ENCODE peak calls at places on chromosomes 2 and 18, in seven cellular contexts. L, Q, Y, T, E, P and X are unnamed samples.

GRCh38 chr2:11505652-11506610 is 27.9 kb upstream of the GREB1 start:
- DNase-seq in L (no peak), Q (no peak), Y (peak), T (no peak), E (no peak), P (peak), X (no peak)

GRCh38 chr2:73981081-73981968 is 3.4 kb upstream of the TET3 start:
- DNase-seq in L (no peak), Q (no peak), Y (peak), T (no peak), E (no peak), P (no peak), X (no peak)

GRCh38 chr2:237259201-237259600 is 154.8 kb downstream of the COL6A3 start:
- DNase-seq in L (no peak), Q (peak), Y (no peak), T (no peak), E (no peak), P (no peak), X (no peak)

GRCh38 chr2:221521261-221521845 is 50.8 kb downstream of the EPHA4 start:
- DNase-seq in L (no peak), Q (no peak), Y (no peak), T (no peak), E (no peak), P (no peak), X (no peak)

GRCh38 chr2:144996225-144996795 is 476.4 kb upstream of the ZEB2 start:
- DNase-seq in L (no peak), Q (peak), Y (peak), T (no peak), E (no peak), P (no peak), X (no peak)

GRCh38 chr2:240605867-240606743 is 19.2 kb upstream of the GPR35 start:
- DNase-seq in L (no peak), Q (no peak), Y (no peak), T (peak), E (no peak), P (peak), X (peak)

GRCh38 chr18:49177812-49178211 is 227.0 kb upstream of the SMAD7 start:
- DNase-seq in L (no peak), Q (peak), Y (peak), T (no peak), E (no peak), P (no peak), X (no peak)

GRCh38 chr18:34493566-34494358 is 216.3 kb upstream of the DTNA start:
- DNase-seq in L (peak), Q (no peak), Y (peak), T (peak), E (peak), P (peak), X (no peak)

GRCh38 chr2:146867472-146867986 is 977.3 kb upstream of the ACVR2A start:
- DNase-seq in L (peak), Q (no peak), Y (no peak), T (no peak), E (no peak), P (no peak), X (no peak)

GRCh38 chr2:208006833-208007232 is 18.5 kb downstream of the PLEKHM3 start:
- DNase-seq in L (no peak), Q (no peak), Y (no peak), T (no peak), E (no peak), P (no peak), X (no peak)

GRCh38 chr2:26576565-26577441 is 64.4 kb downstream of the CIB4 start:
- DNase-seq in L (no peak), Q (no peak), Y (peak), T (no peak), E (no peak), P (no peak), X (no peak)

GRCh38 chr2:240203031-240203841 is 62.8 kb upstream of the OTOS start:
- DNase-seq in L (no peak), Q (no peak), Y (no peak), T (no peak), E (no peak), P (no peak), X (peak)

GRCh38 chr2:70145851-70146739 is 44.7 kb downstream of the C2orf42 start:
- DNase-seq in L (no peak), Q (no peak), Y (no peak), T (no peak), E (no peak), P (no peak), X (no peak)

GRCh38 chr18:78407456-78407823 is 572.2 kb upstream of the SALL3 start:
- DNase-seq in L (no peak), Q (no peak), Y (no peak), T (no peak), E (no peak), P (peak), X (no peak)

GRCh38 chr2:178280261-178280852 is 86.0 kb downstream of the OSBPL6 start:
- DNase-seq in L (no peak), Q (peak), Y (peak), T (no peak), E (no peak), P (peak), X (no peak)

GRCh38 chr2:26720322-26721166 is 28.0 kb downstream of the KCNK3 start:
- DNase-seq in L (no peak), Q (peak), Y (peak), T (no peak), E (no peak), P (peak), X (no peak)

GRCh38 chr18:500556-501405 is at the start of gene COLEC12:
- DNase-seq in L (no peak), Q (no peak), Y (no peak), T (peak), E (peak), P (no peak), X (no peak)

GRCh38 chr2:223591596-223591995 is 10.6 kb downstream of the SCG2 start:
- DNase-seq in L (no peak), Q (no peak), Y (peak), T (no peak), E (no peak), P (no peak), X (no peak)

GRCh38 chr18:76451475-76452331 is 43.3 kb downstream of the ZNF516 start:
- DNase-seq in L (no peak), Q (no peak), Y (no peak), T (no peak), E (peak), P (no peak), X (peak)

GRCh38 chr2:28250006-28250405 is 142.7 kb upstream of the FOSL2 start:
- DNase-seq in L (no peak), Q (peak), Y (peak), T (no peak), E (no peak), P (no peak), X (no peak)

GRCh38 chr2:190655113-190655512 is 6.2 kb downstream of the NAB1 start:
- DNase-seq in L (no peak), Q (no peak), Y (no peak), T (no peak), E (no peak), P (no peak), X (no peak)

GRCh38 chr2:7272180-7272579 is 355.0 kb downstream of the RNF144A start:
- DNase-seq in L (no peak), Q (peak), Y (peak), T (no peak), E (no peak), P (no peak), X (no peak)

GRCh38 chr2:75606851-75607798 is 39.5 kb upstream of the MRPL19 start:
- DNase-seq in L (no peak), Q (peak), Y (peak), T (no peak), E (no peak), P (no peak), X (no peak)

GRCh38 chr2:26456701-26457224 is 21.2 kb downstream of the OTOF start:
- DNase-seq in L (no peak), Q (no peak), Y (peak), T (no peak), E (peak), P (peak), X (no peak)

GRCh38 chr2:20484034-20484617 is 37.3 kb downstream of the RHOB start:
- DNase-seq in L (no peak), Q (no peak), Y (no peak), T (no peak), E (no peak), P (no peak), X (peak)

GRCh38 chr18:9708057-9708881 is at the start of gene RAB31:
- DNase-seq in L (peak), Q (peak), Y (peak), T (peak), E (no peak), P (peak), X (peak)

GRCh38 chr2:240433973-240434727 is 1.3 kb upstream of the GPC1 start:
- DNase-seq in L (peak), Q (peak), Y (peak), T (peak), E (peak), P (peak), X (peak)

GRCh38 chr2:136344339-136344738 is 226.4 kb upstream of the CXCR4 start:
- DNase-seq in L (no peak), Q (no peak), Y (no peak), T (no peak), E (no peak), P (no peak), X (no peak)

GRCh38 chr2:84481702-84482101 is 22.6 kb upstream of the SUCLG1 start:
- DNase-seq in L (no peak), Q (peak), Y (peak), T (no peak), E (no peak), P (no peak), X (no peak)

GRCh38 chr2:120434909-120435308 is 89.0 kb downstream of the INHBB start:
- DNase-seq in L (no peak), Q (no peak), Y (no peak), T (no peak), E (peak), P (no peak), X (peak)

GRCh38 chr2:135130751-135131150 is 78.7 kb downstream of the RAB3GAP1 start:
- DNase-seq in L (no peak), Q (no peak), Y (no peak), T (no peak), E (no peak), P (no peak), X (no peak)

GRCh38 chr2:46131-46470 is 204 bp downstream of the FAM110C start:
- DNase-seq in L (no peak), Q (no peak), Y (no peak), T (no peak), E (no peak), P (no peak), X (no peak)

DNA sequence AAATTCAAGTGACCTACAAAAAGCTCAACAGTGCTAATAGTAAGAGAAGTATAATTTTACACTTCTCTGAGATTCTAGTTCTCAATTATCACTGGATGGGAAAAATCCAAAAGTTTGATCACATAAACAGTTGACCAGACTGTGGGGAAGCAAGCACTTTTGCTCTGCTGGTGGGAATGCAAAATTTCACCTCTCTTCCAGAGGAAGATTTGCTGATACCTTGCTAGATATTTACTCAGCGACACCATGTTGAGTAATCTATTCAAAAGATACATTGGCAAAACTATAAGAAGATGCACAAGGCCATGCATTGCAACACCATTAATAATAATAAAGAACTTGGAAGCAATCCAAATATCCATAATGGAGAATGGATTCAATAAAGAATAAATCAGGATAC is 204.4 kb downstream of the MREG start:
- DNase-seq in L (no peak), Q (peak), Y (peak), T (no peak), E (no peak), P (no peak), X (no peak)
- TF ChIP-seq CTCF in L (peak), Q (peak), Y (peak), T (no peak), E (peak), P (no peak), X (no peak)

DNA sequence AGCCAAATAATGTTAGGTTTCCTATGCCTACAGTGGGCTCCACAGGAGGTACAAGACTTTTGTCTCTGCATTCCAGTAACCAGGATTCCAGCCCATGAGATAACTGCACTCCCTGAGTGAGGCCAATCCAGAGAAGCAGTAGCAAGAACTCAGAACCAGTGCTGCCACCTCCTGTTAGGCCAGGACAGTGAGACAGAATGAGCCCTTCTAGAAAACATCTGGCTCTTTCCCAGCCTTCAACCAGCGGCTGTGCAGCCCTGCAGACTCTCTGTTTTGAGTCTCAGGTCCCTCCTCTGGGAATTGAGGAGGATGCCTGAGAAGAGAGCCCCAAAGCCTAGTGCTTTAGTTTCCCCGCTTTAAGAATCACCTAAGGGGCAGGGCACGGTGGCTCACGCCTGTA is 44.2 kb downstream of the ARID5A start:
- DNase-seq in L (no peak), Q (no peak), Y (peak), T (no peak), E (no peak), P (no peak), X (no peak)
- TF ChIP-seq CTCF in L (peak), Q (no peak), Y (peak), T (no peak), E (peak), P (no peak), X (no peak)

DNA sequence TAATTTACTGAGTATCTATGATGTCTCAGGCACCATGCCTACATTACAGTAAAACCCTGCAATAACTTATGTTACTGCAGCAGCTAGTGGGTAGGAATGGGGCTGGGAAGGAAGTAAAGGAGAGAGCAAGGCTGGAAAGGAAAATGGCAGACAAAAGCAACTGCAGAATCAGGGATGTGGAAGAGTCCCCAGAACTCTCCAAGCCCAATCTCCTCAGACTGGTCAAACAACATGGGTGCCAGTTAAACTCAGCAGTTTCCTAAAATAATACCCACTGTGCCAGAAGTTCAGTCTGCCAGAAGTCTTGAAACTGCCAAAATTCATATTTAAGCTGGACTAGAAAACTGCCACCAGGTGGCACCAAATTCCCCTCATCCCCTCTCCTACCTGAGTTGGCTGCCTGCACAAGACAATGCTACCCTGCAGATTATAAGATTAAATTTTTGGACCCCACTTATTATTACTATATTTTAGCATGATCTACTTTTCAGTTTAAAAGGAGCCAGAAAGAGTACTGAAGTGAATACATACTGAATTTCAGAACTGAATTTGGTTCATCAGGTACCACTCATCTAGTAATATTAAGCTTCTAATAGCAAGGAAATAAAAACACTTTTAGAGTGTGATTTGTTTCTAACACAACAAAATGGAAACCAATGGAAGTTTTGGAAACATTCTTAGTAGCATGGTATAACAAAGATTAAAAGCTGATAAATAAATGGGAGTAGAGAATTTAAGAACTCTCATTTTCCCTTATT is 86.8 kb upstream of the DNER start:
- DNase-seq in L (peak), Q (peak), Y (peak), T (peak), E (no peak), P (peak), X (no peak)
- TF ChIP-seq CTCF in L (peak), Q (peak), Y (peak), T (peak), E (peak), P (peak), X (peak)

GRCh38 chr2:160278889-160279196 is 78.8 kb upstream of the ITGB6 start:
- DNase-seq in L (no peak), Q (peak), Y (peak), T (no peak), E (no peak), P (no peak), X (no peak)
- TF ChIP-seq CTCF in L (peak), Q (peak), Y (peak), T (no peak), E (peak), P (peak), X (peak)

DNA sequence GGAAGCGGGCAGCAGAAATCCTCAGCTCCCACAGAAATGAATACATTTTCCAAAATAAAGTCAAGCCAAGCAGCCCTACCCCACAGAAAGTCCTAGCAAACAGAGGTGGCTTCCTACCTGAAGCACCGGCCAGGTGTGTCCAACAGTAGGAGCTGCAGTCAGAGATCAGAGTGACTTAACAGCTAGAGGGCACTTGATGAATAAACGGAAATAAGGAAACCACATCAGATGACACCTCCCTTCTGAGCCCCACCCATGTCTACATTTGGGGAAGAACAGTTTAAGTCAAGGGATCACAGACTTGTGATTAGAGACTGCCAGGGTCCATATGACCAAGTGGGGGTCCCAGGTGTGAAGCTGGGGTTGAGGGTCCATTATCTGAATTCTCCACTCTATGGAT is at the start of gene CXCR1:
- DNase-seq in L (no peak), Q (no peak), Y (peak), T (no peak), E (no peak), P (no peak), X (no peak)
- TF ChIP-seq CTCF in L (no peak), Q (no peak), Y (no peak), T (no peak), E (no peak), P (no peak), X (no peak)

GRCh38 chr2:43021791-43022500 is 204.5 kb downstream of the ZFP36L2 start:
- DNase-seq in L (peak), Q (no peak), Y (peak), T (no peak), E (no peak), P (peak), X (no peak)
- TF ChIP-seq CTCF in L (peak), Q (peak), Y (peak), T (no peak), E (peak), P (peak), X (no peak)

GRCh38 chr2:63078852-63079606 is 28.4 kb downstream of the OTX1 start:
- DNase-seq in L (no peak), Q (no peak), Y (peak), T (no peak), E (no peak), P (no peak), X (no peak)
- TF ChIP-seq CTCF in L (no peak), Q (peak), Y (peak), T (no peak), E (peak), P (no peak), X (no peak)

GRCh38 chr2:23404426-23404825 is 19.4 kb downstream of the KLHL29 start:
- DNase-seq in L (peak), Q (peak), Y (peak), T (no peak), E (peak), P (no peak), X (no peak)
- TF ChIP-seq CTCF in L (peak), Q (peak), Y (peak), T (no peak), E (peak), P (no peak), X (no peak)